ENCODE peak calls at places on chromosome 16, in eight cellular contexts. F is mesenchymal stem cell, B is endodermal cell, R is mesendoderm, E is fibroblast of lung, W is neural progenitor cell, K is keratinocyte, O is colonic mucosa. J is an unnamed sample.

GRCh38 chr16:17452931-17453330 is 17.8 kb downstream of the XYLT1 start:
- DNase-seq in F (no peak), B (no peak), R (no peak), E (peak), W (no peak), K (no peak), O (no peak), J (no peak)

GRCh38 chr16:3938843-3939624 is 58.5 kb upstream of the CREBBP start:
- DNase-seq in F (peak), B (peak), R (peak), E (peak), W (peak), K (no peak), O (peak), J (no peak)

GRCh38 chr16:29154676-29155121 is 169.8 kb downstream of the LAT start:
- DNase-seq in F (peak), B (no peak), R (no peak), E (peak), W (no peak), K (no peak), O (no peak), J (no peak)

GRCh38 chr16:17606460-17606859 is 135.7 kb upstream of the XYLT1 start:
- DNase-seq in F (no peak), B (no peak), R (no peak), E (peak), W (no peak), K (no peak), O (no peak), J (no peak)

GRCh38 chr16:57996406-57997175 is 3.9 kb downstream of the ZNF319 start:
- DNase-seq in F (no peak), B (peak), R (no peak), E (no peak), W (no peak), K (no peak), O (no peak), J (no peak)

GRCh38 chr16:56932588-56933265 is 785 bp downstream of the HERPUD1 start:
- DNase-seq in F (peak), B (peak), R (peak), E (peak), W (peak), K (no peak), O (peak), J (no peak)

GRCh38 chr16:48949636-48950035 is 332.0 kb downstream of the CBLN1 start:
- DNase-seq in F (peak), B (no peak), R (no peak), E (peak), W (no peak), K (peak), O (no peak), J (no peak)

GRCh38 chr16:89921699-89922476 is 1.3 kb upstream of the TUBB3 start:
- DNase-seq in F (peak), B (peak), R (peak), E (peak), W (peak), K (peak), O (peak), J (no peak)

GRCh38 chr16:55499951-55500350 is 8.9 kb upstream of the LPCAT2 start:
- DNase-seq in F (peak), B (peak), R (peak), E (peak), W (peak), K (peak), O (peak), J (no peak)

GRCh38 chr16:83533193-83533592 is 274.6 kb upstream of the HSBP1 start:
- DNase-seq in F (peak), B (no peak), R (peak), E (peak), W (no peak), K (peak), O (no peak), J (no peak)

GRCh38 chr16:89453662-89454321 is 36.6 kb downstream of the ANKRD11 start:
- DNase-seq in F (no peak), B (no peak), R (peak), E (peak), W (peak), K (no peak), O (no peak), J (no peak)

GRCh38 chr16:58127033-58127556 is 2.1 kb downstream of the CFAP20 start:
- DNase-seq in F (peak), B (no peak), R (peak), E (peak), W (peak), K (no peak), O (no peak), J (no peak)

GRCh38 chr16:73459586-73459985 is 411.7 kb upstream of the ZFHX3 start:
- DNase-seq in F (no peak), B (no peak), R (no peak), E (no peak), W (no peak), K (no peak), O (no peak), J (no peak)

GRCh38 chr16:87803385-87803784 is 37.6 kb upstream of the KLHDC4 start:
- DNase-seq in F (no peak), B (no peak), R (no peak), E (no peak), W (no peak), K (no peak), O (no peak), J (no peak)

GRCh38 chr16:5042574-5043171 is 8.9 kb upstream of the NAGPA start:
- DNase-seq in F (peak), B (peak), R (peak), E (peak), W (peak), K (no peak), O (no peak), J (no peak)

GRCh38 chr16:21150375-21151001 is at the start of gene DNAH3:
- DNase-seq in F (no peak), B (no peak), R (no peak), E (no peak), W (no peak), K (peak), O (no peak), J (no peak)

GRCh38 chr16:77721752-77722314 is 481 bp upstream of the NUDT7 start:
- DNase-seq in F (no peak), B (no peak), R (no peak), E (no peak), W (peak), K (no peak), O (no peak), J (no peak)

GRCh38 chr16:57609541-57610401 is 18.7 kb upstream of the ADGRG1 start:
- DNase-seq in F (no peak), B (peak), R (no peak), E (peak), W (no peak), K (no peak), O (peak), J (no peak)

GRCh38 chr16:80084614-80085013 is 456.2 kb upstream of the DYNLRB2 start:
- DNase-seq in F (peak), B (peak), R (peak), E (peak), W (peak), K (peak), O (peak), J (no peak)

GRCh38 chr16:23124315-23124714 is 24.9 kb downstream of the USP31 start:
- DNase-seq in F (peak), B (no peak), R (no peak), E (peak), W (no peak), K (no peak), O (no peak), J (no peak)

GRCh38 chr16:73057369-73058210 is 9.7 kb upstream of the ZFHX3 start:
- DNase-seq in F (peak), B (peak), R (no peak), E (peak), W (peak), K (no peak), O (no peak), J (no peak)

GRCh38 chr16:88376835-88377726 is 5.7 kb upstream of the ZNF469 start:
- DNase-seq in F (no peak), B (no peak), R (no peak), E (peak), W (no peak), K (no peak), O (no peak), J (no peak)

GRCh38 chr16:15510992-15511391 is 76.6 kb downstream of the BMERB1 start:
- DNase-seq in F (no peak), B (no peak), R (no peak), E (no peak), W (no peak), K (no peak), O (no peak), J (no peak)

GRCh38 chr16:88430524-88431446 is 22.3 kb upstream of the ZFPM1 start:
- DNase-seq in F (no peak), B (peak), R (no peak), E (peak), W (no peak), K (no peak), O (no peak), J (no peak)

GRCh38 chr16:49491736-49492089 is 118.1 kb downstream of the C16orf78 start:
- DNase-seq in F (no peak), B (peak), R (peak), E (peak), W (peak), K (no peak), O (no peak), J (no peak)

GRCh38 chr16:76518791-76519190 is 241.6 kb downstream of the CNTNAP4 start:
- DNase-seq in F (no peak), B (peak), R (peak), E (no peak), W (peak), K (no peak), O (no peak), J (no peak)

GRCh38 chr16:56708821-56709685 is 20.9 kb upstream of the NUP93 start:
- DNase-seq in F (no peak), B (peak), R (no peak), E (no peak), W (no peak), K (no peak), O (no peak), J (no peak)

GRCh38 chr16:72768611-72769010 is 279.3 kb downstream of the ZFHX3 start:
- DNase-seq in F (no peak), B (no peak), R (no peak), E (no peak), W (no peak), K (no peak), O (no peak), J (no peak)

GRCh38 chr16:75227361-75228142 is 8.8 kb downstream of the CTRB1 start:
- DNase-seq in F (no peak), B (no peak), R (no peak), E (no peak), W (no peak), K (no peak), O (peak), J (no peak)

GRCh38 chr16:90048347-90048722 is 28.8 kb downstream of the PRDM7 start:
- DNase-seq in F (no peak), B (no peak), R (no peak), E (no peak), W (no peak), K (no peak), O (no peak), J (no peak)

GRCh38 chr16:89448656-89449055 is 41.7 kb downstream of the ANKRD11 start:
- DNase-seq in F (no peak), B (no peak), R (no peak), E (no peak), W (no peak), K (no peak), O (peak), J (no peak)

GRCh38 chr16:80006175-80006895 is 405.8 kb upstream of the MAF start:
- DNase-seq in F (peak), B (no peak), R (no peak), E (peak), W (no peak), K (no peak), O (peak), J (no peak)

GRCh38 chr16:71781741-71782140 is 26.9 kb downstream of the AP1G1 start:
- DNase-seq in F (peak), B (no peak), R (peak), E (peak), W (no peak), K (no peak), O (no peak), J (no peak)

GRCh38 chr16:1295465-1295864 is 14.0 kb upstream of the UBE2I start:
- DNase-seq in F (no peak), B (peak), R (no peak), E (no peak), W (no peak), K (no peak), O (no peak), J (no peak)

GRCh38 chr16:53435066-53435688 is 906 bp downstream of the RBL2 start:
- DNase-seq in F (peak), B (peak), R (peak), E (peak), W (peak), K (no peak), O (peak), J (no peak)

GRCh38 chr16:53433930-53434435 is 288 bp upstream of the RBL2 start:
- DNase-seq in F (peak), B (no peak), R (peak), E (no peak), W (no peak), K (no peak), O (no peak), J (no peak)

GRCh38 chr16:53430363-53430762 is 3.9 kb upstream of the RBL2 start:
- DNase-seq in F (no peak), B (no peak), R (no peak), E (no peak), W (no peak), K (no peak), O (no peak), J (no peak)

GRCh38 chr16:53433509-53433908 is 762 bp upstream of the RBL2 start:
- DNase-seq in F (no peak), B (no peak), R (peak), E (no peak), W (peak), K (no peak), O (no peak), J (no peak)

DNA sequence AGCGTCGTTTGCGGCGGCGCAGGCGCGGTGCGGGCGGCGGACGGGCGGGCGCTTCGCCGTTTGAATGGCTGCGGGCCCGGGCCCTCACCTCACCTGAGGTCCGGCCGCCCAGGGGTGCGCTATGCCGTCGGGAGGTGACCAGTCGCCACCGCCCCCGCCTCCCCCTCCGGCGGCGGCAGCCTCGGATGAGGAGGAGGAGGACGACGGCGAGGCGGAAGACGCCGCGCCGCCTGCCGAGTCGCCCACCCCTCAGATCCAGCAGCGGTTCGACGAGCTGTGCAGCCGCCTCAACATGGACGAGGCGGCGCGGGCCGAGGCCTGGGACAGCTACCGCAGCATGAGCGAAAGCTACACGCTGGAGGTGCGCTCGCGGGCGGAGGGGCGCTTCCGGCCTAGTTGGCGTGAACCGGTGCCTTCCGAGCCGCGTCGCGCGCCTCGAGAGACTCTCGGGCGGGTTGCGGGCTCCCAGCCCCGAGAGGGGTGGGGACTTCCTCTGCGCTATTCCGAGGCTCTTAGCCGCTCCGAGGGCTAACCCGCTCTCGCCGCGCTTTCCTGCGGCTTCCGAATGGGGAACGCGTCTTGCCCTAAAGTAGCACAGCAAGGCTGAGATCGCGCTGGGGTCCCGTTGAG is at the start of gene RBL2:
- DNase-seq in F (peak), B (peak), R (peak), E (peak), W (peak), K (no peak), O (peak), J (no peak)
- H3K9ac ChIP-seq in F (peak), B (peak), R (peak), E (peak), W (peak), K (peak), O (peak), J (peak)

GRCh38 chr16:68743664-68744063 is 6.6 kb downstream of the CDH1 start:
- DNase-seq in F (no peak), B (no peak), R (no peak), E (no peak), W (no peak), K (no peak), O (no peak), J (no peak)

GRCh38 chr16:68740628-68741346 is 3.7 kb downstream of the CDH1 start:
- DNase-seq in F (no peak), B (no peak), R (no peak), E (no peak), W (no peak), K (no peak), O (no peak), J (no peak)

GRCh38 chr16:68749424-68749823 is 12.3 kb downstream of the CDH1 start:
- DNase-seq in F (no peak), B (peak), R (peak), E (no peak), W (no peak), K (no peak), O (no peak), J (no peak)

GRCh38 chr16:68746951-68747350 is 9.9 kb downstream of the CDH1 start:
- DNase-seq in F (no peak), B (no peak), R (no peak), E (no peak), W (no peak), K (no peak), O (no peak), J (no peak)

DNA sequence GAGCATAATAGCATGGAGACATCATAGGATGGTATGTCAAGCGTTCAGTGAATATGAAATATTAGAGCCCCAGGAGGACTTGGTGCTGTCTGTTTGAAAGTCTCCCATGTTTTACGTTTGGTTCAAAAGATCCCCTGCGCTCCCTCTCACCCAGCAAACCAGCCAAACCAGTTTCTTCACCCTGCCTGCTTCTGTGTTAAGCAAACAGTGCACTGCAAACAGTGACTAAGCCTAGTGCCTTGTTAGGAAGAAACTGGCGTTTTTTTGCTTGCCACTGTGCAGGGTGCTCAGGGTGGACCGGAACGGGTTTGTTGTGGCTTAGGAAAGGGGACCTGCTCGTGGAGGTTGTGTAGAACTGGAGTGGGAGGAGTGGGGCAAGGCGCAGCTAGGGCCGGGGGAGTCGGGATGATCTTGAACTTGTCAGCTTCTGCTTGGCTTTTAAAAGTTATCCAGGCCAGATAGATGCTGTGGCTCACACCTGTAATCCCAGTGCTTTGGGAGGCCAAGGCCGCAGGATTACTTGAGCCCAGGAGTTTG is 7.7 kb downstream of the CDH1 start:
- DNase-seq in F (no peak), B (peak), R (peak), E (peak), W (no peak), K (no peak), O (peak), J (no peak)
- H3K9ac ChIP-seq in F (no peak), B (no peak), R (peak), E (no peak), W (no peak), K (peak), O (no peak), J (no peak)

GRCh38 chr16:50741225-50741807 is 570 bp upstream of the CYLD start:
- DNase-seq in F (no peak), B (no peak), R (no peak), E (no peak), W (peak), K (no peak), O (peak), J (no peak)
- H3K9ac ChIP-seq in F (peak), B (no peak), R (no peak), E (peak), W (no peak), K (peak), O (peak), J (no peak)

GRCh38 chr16:68083239-68083781 is 1.9 kb upstream of the NFATC3 start:
- DNase-seq in F (no peak), B (no peak), R (no peak), E (no peak), W (no peak), K (no peak), O (no peak), J (no peak)
- H3K9ac ChIP-seq in F (no peak), B (no peak), R (peak), E (no peak), W (no peak), K (no peak), O (no peak), J (no peak)

GRCh38 chr16:11677451-11677951 is 9.2 kb downstream of the SNN start:
- DNase-seq in F (peak), B (no peak), R (no peak), E (peak), W (no peak), K (no peak), O (no peak), J (no peak)

GRCh38 chr16:11676799-11677198 is 8.5 kb downstream of the SNN start:
- DNase-seq in F (no peak), B (no peak), R (no peak), E (no peak), W (no peak), K (no peak), O (no peak), J (no peak)

GRCh38 chr16:11679941-11680911 is 12.0 kb downstream of the SNN start:
- DNase-seq in F (no peak), B (peak), R (no peak), E (no peak), W (no peak), K (no peak), O (no peak), J (no peak)

GRCh38 chr16:11679250-11679649 is 11.0 kb downstream of the SNN start:
- DNase-seq in F (no peak), B (peak), R (no peak), E (no peak), W (no peak), K (no peak), O (no peak), J (no peak)

GRCh38 chr16:11677959-11678881 is 10.0 kb downstream of the SNN start:
- DNase-seq in F (no peak), B (no peak), R (no peak), E (no peak), W (no peak), K (no peak), O (no peak), J (no peak)
- H3K9ac ChIP-seq in F (peak), B (no peak), R (no peak), E (no peak), W (no peak), K (no peak), O (no peak), J (no peak)

GRCh38 chr16:9683677-9684076 is 498.6 kb downstream of the GRIN2A start:
- DNase-seq in F (no peak), B (no peak), R (no peak), E (no peak), W (no peak), K (no peak), O (no peak), J (no peak)

GRCh38 chr16:9680968-9681367 is 501.3 kb downstream of the GRIN2A start:
- DNase-seq in F (no peak), B (no peak), R (no peak), E (no peak), W (no peak), K (no peak), O (no peak), J (no peak)

GRCh38 chr16:9680021-9680655 is 502.1 kb downstream of the GRIN2A start:
- DNase-seq in F (no peak), B (no peak), R (no peak), E (no peak), W (no peak), K (no peak), O (no peak), J (no peak)

GRCh38 chr16:9681556-9681955 is 500.7 kb downstream of the GRIN2A start:
- DNase-seq in F (no peak), B (peak), R (no peak), E (no peak), W (peak), K (no peak), O (no peak), J (no peak)

GRCh38 chr16:9682320-9682719 is 499.9 kb downstream of the GRIN2A start:
- DNase-seq in F (no peak), B (peak), R (no peak), E (no peak), W (peak), K (no peak), O (no peak), J (no peak)
- H3K9ac ChIP-seq in F (no peak), B (no peak), R (no peak), E (no peak), W (no peak), K (no peak), O (no peak), J (no peak)